ENCODE peak calls at places on chromosomes 7 and 10, in five cellular contexts. W, J, Z, O and M are unnamed samples.
A peak's percentile ranks its signal among the peaks of the same experiment; 100 is the strongest.

GRCh38 chr10:69409968-69410367 is 6.8 kb downstream of the TACR2 start:
- DNase-seq in W (no peak), J (peak; percentile 84), Z (no peak), O (no peak), M (no peak)

GRCh38 chr7:33185786-33186185 is 56.4 kb downstream of the BBS9 start:
- DNase-seq in W (no peak), J (peak; percentile 71), Z (no peak), O (peak; percentile 34), M (no peak)

GRCh38 chr10:123027861-123028260 is 19.1 kb downstream of the ACADSB start:
- DNase-seq in W (no peak), J (peak; percentile 30), Z (no peak), O (no peak), M (no peak)

GRCh38 chr7:28615091-28615490 is 202.8 kb downstream of the CREB5 start:
- DNase-seq in W (no peak), J (no peak), Z (no peak), O (no peak), M (no peak)

GRCh38 chr10:54139819-54140428 is 661.1 kb downstream of the PCDH15 start:
- DNase-seq in W (no peak), J (peak; percentile 0), Z (no peak), O (no peak), M (no peak)

GRCh38 chr10:104259999-104260774 is 5.5 kb downstream of the GSTO1 start:
- DNase-seq in W (no peak), J (peak; percentile 62), Z (no peak), O (no peak), M (no peak)

GRCh38 chr10:107984581-107984980 is 820.1 kb upstream of the SORCS1 start:
- DNase-seq in W (no peak), J (no peak), Z (no peak), O (no peak), M (no peak)

GRCh38 chr7:7265676-7266075 is 83.3 kb downstream of the C1GALT1 start:
- DNase-seq in W (no peak), J (no peak), Z (no peak), O (no peak), M (no peak)

GRCh38 chr7:20794676-20795075 is 8.0 kb upstream of the SP8 start:
- DNase-seq in W (no peak), J (no peak), Z (no peak), O (no peak), M (no peak)

GRCh38 chr7:20776214-20776875 is 10.3 kb downstream of the SP8 start:
- DNase-seq in W (no peak), J (no peak), Z (peak; percentile 77), O (no peak), M (no peak)

GRCh38 chr7:131525820-131526219 is 30.6 kb downstream of the PODXL start:
- DNase-seq in W (no peak), J (peak; percentile 42), Z (no peak), O (no peak), M (no peak)

GRCh38 chr10:9342865-9343450 is 1288.5 kb downstream of the GATA3 start:
- DNase-seq in W (no peak), J (peak; percentile 57), Z (no peak), O (no peak), M (peak; percentile 7)

GRCh38 chr7:151923097-151923876 is 33.0 kb upstream of the GALNTL5 start:
- DNase-seq in W (no peak), J (no peak), Z (no peak), O (no peak), M (no peak)
- H3K4me3 ChIP-seq in W (no peak overlapping the region), J (no peak overlapping the region), Z (no peak overlapping the region), O (no peak overlapping the region), M (no peak overlapping the region)

DNA sequence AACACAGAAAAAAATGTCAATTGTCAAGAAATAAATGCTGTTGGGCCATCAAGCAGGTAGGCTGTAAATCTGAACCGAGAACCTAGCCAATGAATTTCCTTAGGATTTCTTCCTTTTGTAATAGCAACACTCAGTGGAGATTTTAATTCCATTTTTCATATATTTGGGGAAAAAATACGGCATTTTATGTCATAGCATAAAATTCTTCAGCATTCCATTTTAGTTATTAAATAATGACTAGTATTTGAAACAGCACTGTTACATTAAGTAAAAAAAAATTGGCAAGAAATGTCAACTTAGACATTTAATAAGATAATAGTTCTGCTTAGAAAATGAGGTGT is 12.3 kb upstream of the VIM start:
- DNase-seq in W (no peak), J (no peak), Z (no peak), O (no peak), M (no peak)
- H3K4me3 ChIP-seq in W (peak overlapping the region; percentile 20), J (no peak overlapping the region), Z (no peak overlapping the region), O (no peak overlapping the region), M (peak overlapping the region; percentile 26)

GRCh38 chr7:125255793-125256192 is 326.2 kb upstream of the POT1 start:
- DNase-seq in W (no peak), J (no peak), Z (no peak), O (no peak), M (no peak)
- H3K4me3 ChIP-seq in W (no peak overlapping the region), J (no peak overlapping the region), Z (no peak overlapping the region), O (no peak overlapping the region), M (no peak overlapping the region)

GRCh38 chr7:100543586-100543985 is 4.6 kb downstream of the AGFG2 start:
- DNase-seq in W (no peak), J (no peak), Z (no peak), O (no peak), M (no peak)

GRCh38 chr7:100546129-100546867 is 7.3 kb downstream of the AGFG2 start:
- DNase-seq in W (no peak), J (peak; percentile 41), Z (no peak), O (no peak), M (no peak)

GRCh38 chr7:100545636-100546128 is 6.7 kb downstream of the AGFG2 start:
- DNase-seq in W (peak; percentile 79), J (peak; percentile 93), Z (no peak), O (peak; percentile 81), M (peak; percentile 87)

GRCh38 chr7:100544386-100544785 is 5.4 kb downstream of the AGFG2 start:
- DNase-seq in W (no peak), J (no peak), Z (no peak), O (no peak), M (no peak)

DNA sequence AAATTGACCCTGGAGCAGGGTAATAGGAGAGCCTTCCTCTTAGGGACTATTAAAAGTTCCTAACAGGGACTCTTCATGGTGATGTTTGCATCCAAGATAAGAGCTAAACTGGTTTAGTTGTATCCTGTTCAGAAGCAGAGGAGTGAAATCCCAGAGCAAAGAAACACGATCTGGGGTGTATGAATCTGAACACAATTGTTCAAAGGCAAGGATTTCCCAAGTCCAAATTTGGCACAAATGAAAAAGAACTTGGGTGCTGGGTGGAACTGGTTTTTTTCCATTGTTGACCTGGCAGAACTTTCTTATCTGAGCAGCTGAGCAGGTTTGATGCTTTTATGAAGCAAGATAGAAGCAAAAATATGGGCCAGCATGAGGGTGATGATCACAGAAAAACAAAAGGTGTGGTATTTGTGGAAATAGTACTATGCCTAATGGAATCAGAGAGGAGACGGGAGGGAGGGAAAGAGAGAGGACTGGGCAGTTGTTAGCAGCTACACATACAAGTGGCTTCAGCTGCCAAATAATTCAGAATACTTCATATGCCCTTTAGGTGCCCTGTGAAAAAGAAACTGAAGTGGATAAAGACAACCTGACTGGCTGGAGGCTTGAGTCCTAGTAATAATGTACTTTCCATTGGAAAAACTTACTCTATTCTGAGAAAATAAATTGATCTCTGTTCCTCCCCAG is 6.1 kb downstream of the AGFG2 start:
- DNase-seq in W (no peak), J (peak; percentile 41), Z (no peak), O (no peak), M (no peak)
- H3K4me3 ChIP-seq in W (no peak overlapping the region), J (no peak overlapping the region), Z (no peak overlapping the region), O (peak overlapping the region; percentile 38), M (no peak overlapping the region)

GRCh38 chr10:73576178-73576889 is 14.8 kb downstream of the USP54 start:
- DNase-seq in W (peak; percentile 40), J (peak; percentile 94), Z (no peak), O (no peak), M (peak; percentile 79)
- H3K4me3 ChIP-seq in W (no peak overlapping the region), J (peak overlapping the region; percentile 48), Z (no peak overlapping the region), O (no peak overlapping the region), M (peak overlapping the region; percentile 31)

GRCh38 chr10:79947787-79948424 is 999 bp downstream of the SFTPD start:
- DNase-seq in W (no peak), J (no peak), Z (no peak), O (no peak), M (no peak)
- H3K4me3 ChIP-seq in W (no peak overlapping the region), J (no peak overlapping the region), Z (no peak overlapping the region), O (no peak overlapping the region), M (no peak overlapping the region)